ENCODE peak calls at places on chromosome 21, in five cellular contexts. M is GM23338, C is fibroblast of lung, H is uterus, Q is ascending aorta. A is an unnamed sample.
A peak's percentile ranks its signal among the peaks of the same experiment; 100 is the strongest.

GRCh38 chr21:45309069-45309521 is 21.4 kb upstream of the POFUT2 start:
- DNase-seq in M (peak; percentile 91), C (peak; percentile 45), H (no peak), Q (peak; percentile 8), A (peak; percentile 91)

GRCh38 chr21:39809936-39810335 is 57.3 kb upstream of the PCP4 start:
- DNase-seq in M (no peak), C (no peak), H (no peak), Q (no peak), A (no peak)

GRCh38 chr21:45590246-45590725 is 48.0 kb upstream of the SLC19A1 start:
- DNase-seq in M (peak; percentile 83), C (peak; percentile 34), H (peak; percentile 47), Q (no peak), A (peak; percentile 74)

GRCh38 chr21:44701541-44701940 is 4.6 kb downstream of the KRTAP10-12 start:
- DNase-seq in M (no peak), C (no peak), H (no peak), Q (no peak), A (no peak)

GRCh38 chr21:27636671-27637070 is 669.8 kb upstream of the ADAMTS5 start:
- DNase-seq in M (no peak), C (no peak), H (no peak), Q (no peak), A (no peak)

GRCh38 chr21:30268608-30269197 is 14.0 kb downstream of the KRTAP24-1 start:
- DNase-seq in M (peak; percentile 83), C (no peak), H (no peak), Q (no peak), A (no peak)

GRCh38 chr21:45747802-45748445 is 104.4 kb downstream of the PCBP3 start:
- DNase-seq in M (peak; percentile 35), C (peak; percentile 50), H (no peak), Q (no peak), A (no peak)

GRCh38 chr21:31386006-31386405 is 41.9 kb upstream of the TIAM1 start:
- DNase-seq in M (no peak), C (no peak), H (no peak), Q (no peak), A (no peak)

GRCh38 chr21:37564924-37565529 is 198.5 kb downstream of the DYRK1A start:
- DNase-seq in M (no peak), C (peak; percentile 39), H (no peak), Q (no peak), A (no peak)

GRCh38 chr21:20661745-20662470 is 336.3 kb upstream of the NCAM2 start:
- DNase-seq in M (peak; percentile 92), C (no peak), H (no peak), Q (no peak), A (no peak)

GRCh38 chr21:14584357-14585095 is 38.4 kb upstream of the SAMSN1 start:
- DNase-seq in M (no peak), C (no peak), H (no peak), Q (no peak), A (no peak)

GRCh38 chr21:14585122-14585521 is 39.0 kb upstream of the SAMSN1 start:
- DNase-seq in M (no peak), C (no peak), H (no peak), Q (no peak), A (no peak)

GRCh38 chr21:14582934-14583628 is 37.0 kb upstream of the SAMSN1 start:
- DNase-seq in M (no peak), C (no peak), H (no peak), Q (no peak), A (no peak)

GRCh38 chr21:14583629-14584251 is 37.6 kb upstream of the SAMSN1 start:
- DNase-seq in M (no peak), C (no peak), H (no peak), Q (no peak), A (no peak)

GRCh38 chr21:14581902-14582457 is 35.9 kb upstream of the SAMSN1 start:
- DNase-seq in M (no peak), C (no peak), H (no peak), Q (no peak), A (no peak)
- H3K27ac ChIP-seq in M (no peak overlapping the region), C (no peak overlapping the region), H (no peak overlapping the region), Q (no peak overlapping the region), A (no peak overlapping the region)

GRCh38 chr21:32410291-32410690 is 2.2 kb upstream of the EVA1C start:
- DNase-seq in M (no peak), C (no peak), H (no peak), Q (no peak), A (no peak)

GRCh38 chr21:32412998-32413504 is 545 bp downstream of the EVA1C start:
- DNase-seq in M (peak; percentile 63), C (no peak), H (peak; percentile 63), Q (no peak), A (peak; percentile 83)

GRCh38 chr21:32410916-32411315 is 1.6 kb upstream of the EVA1C start:
- DNase-seq in M (no peak), C (no peak), H (no peak), Q (no peak), A (no peak)

GRCh38 chr21:32412162-32412997 is at the start of gene EVA1C:
- DNase-seq in M (peak; percentile 73), C (peak; percentile 32), H (peak; percentile 82), Q (no peak), A (peak; percentile 93)

DNA sequence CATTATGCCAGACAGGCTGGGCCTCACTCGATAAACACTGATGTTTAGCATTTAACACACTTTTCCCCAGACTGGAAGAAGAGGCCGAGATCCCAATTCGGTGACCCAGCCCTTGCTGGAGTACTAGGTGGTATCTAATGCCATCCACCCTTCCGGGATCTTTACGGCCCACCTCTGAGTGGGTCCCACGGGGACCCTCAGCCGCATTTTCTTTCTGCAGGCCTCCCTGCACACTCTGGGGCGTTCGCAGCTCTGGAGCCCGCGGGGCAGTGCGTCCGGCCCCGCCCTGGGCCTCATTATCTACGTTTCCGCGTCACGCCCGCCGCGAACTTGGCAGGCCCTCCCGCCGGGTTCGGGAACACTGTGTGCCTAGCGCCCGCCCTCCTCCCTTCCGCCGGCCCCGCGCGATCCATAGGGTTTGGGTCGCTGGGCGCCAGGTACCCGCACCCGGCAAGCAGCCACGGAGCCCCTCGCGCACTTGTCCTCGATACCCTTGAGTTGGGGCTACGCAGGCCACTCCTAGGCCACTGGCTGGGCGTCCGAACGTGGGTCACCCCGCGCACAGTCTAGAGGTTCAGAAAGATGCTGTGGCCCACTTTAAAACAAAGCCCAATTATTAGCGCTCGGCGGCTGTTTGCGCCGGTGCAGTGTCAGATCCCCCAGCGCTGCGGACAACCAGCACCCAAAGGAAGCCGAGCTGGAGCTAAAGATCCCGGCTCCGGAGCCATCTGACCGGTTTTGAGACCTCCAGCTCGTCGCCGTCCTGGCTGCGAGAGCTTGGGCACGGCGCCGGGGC is 942 bp upstream of the EVA1C start:
- DNase-seq in M (peak; percentile 74), C (peak; percentile 68), H (peak; percentile 95), Q (peak; percentile 75), A (peak; percentile 98)
- H3K4me3 ChIP-seq in M (peak overlapping the region; percentile 82), C (peak overlapping the region; percentile 77), H (peak overlapping the region; percentile 72), Q (peak overlapping the region; percentile 87), A (peak overlapping the region; percentile 79)

DNA sequence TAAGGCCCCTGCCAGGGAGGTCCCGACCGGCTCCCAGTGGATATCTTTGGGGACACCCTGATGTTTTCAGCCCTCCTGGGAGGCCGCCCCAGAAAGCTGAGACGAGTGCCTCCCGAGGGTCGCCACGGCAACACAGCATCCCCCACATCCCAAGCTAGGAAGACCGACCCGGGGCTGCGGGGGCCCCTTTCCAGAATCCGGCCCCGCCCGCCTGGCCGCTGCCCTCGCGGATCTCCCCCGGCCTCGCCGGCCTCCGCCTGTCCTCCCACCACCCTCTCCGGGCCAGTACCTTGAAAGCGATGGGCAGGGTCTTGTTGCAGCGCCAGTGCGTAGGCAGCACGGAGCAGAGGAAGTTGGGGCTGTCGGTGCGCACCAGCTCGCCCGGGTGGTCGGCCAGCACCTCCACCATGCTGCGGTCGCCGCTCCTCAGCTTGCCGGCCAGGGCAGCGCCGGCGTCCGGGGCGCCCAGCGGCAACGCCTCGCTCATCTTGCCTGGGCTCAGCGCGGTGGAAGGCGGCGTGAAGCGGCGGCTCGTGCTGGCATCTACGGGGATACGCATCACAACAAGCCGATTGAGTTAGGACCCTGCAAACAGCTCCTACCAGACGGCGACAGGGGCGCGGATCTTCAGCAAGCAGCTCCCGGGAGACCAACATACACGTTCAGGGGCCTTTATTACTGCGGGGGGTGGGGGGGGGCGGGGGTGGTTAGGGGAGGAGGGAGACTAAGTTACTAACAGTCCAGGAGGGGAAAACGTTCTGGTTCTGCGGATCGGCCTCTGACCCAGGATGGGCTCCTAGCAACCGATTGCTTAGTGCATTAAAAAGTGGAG is 162.3 kb downstream of the RUNX1 start:
- DNase-seq in M (peak; percentile 56), C (no peak), H (no peak), Q (no peak), A (peak; percentile 61)
- H3K27ac ChIP-seq in M (no peak overlapping the region), C (peak overlapping the region; percentile 92), H (peak overlapping the region; percentile 58), Q (peak overlapping the region; percentile 81), A (no peak overlapping the region)

DNA sequence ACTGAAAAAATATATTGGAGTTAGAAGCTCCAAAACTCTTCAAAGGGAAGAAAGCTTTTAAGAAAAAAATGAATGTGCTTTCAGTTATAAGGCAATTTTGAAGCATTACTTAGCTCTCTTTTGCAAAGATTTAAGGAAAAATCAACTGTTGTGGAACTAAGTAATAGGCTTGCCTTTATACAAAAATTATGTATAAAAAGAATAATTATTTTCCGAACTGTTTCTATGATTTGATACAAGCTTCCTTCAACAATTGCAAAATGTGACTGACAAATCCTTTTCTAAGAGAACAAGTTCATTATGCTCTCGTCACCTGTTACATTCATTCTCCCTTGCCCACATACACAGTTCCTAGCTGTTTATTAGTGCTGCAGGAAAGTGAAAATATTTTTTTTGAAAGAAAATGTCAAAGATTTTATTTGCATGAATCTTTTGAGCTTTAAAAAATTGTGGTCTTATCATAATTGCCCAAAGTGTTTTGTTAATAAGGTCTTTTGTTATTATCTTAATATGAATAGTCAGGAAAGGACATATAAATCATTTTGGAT is 466.2 kb downstream of the USP25 start:
- DNase-seq in M (no peak), C (peak; percentile 36), H (no peak), Q (no peak), A (no peak)
- H3K4me3 ChIP-seq in M (no peak overlapping the region), C (peak overlapping the region; percentile 59), H (peak overlapping the region; percentile 39), Q (peak overlapping the region; percentile 63), A (peak overlapping the region; percentile 95)

DNA sequence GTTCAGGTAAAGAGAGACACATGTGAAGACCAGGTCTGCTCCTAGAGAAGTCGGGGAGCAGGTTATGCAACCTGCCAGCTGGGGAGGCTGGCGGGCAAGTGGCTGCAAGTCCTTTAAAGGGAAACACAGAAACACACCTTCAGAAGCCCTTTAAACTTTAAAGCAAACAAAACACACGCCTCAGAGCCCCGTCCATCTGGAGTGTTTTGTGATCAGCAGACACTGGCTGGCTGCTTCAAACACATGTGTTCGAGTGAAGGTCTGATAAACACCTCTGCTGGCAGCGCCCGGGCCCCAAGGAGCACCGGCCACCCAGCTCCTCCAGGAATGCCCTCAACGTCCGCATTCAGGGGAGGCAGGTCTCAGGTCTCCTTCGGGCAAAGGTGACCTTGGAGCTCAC is 15.2 kb downstream of the RIPK4 start:
- DNase-seq in M (no peak), C (no peak), H (no peak), Q (no peak), A (no peak)
- H3K27ac ChIP-seq in M (no peak overlapping the region), C (peak overlapping the region; percentile 39), H (no peak overlapping the region), Q (no peak overlapping the region), A (no peak overlapping the region)

A was measured in right cardiac atrium.